ENCODE peak calls at places on chromosomes 7 and 10, in nine cellular contexts. A is left ventricle myocardium inferior; I is NT2/D1; V is psoas muscle; W is IMR-90; P is A549; G is SK-N-SH; S is HCT116; X is CD8-positive, alpha-beta memory T cell. B is an unnamed sample.

GRCh38 chr10:83862723-83863122 is 276.6 kb upstream of the GHITM start:
- DNase-seq in A (no peak), I (no peak), V (no peak), W (no peak), P (no peak), G (no peak), S (no peak), X (no peak), B (no peak)

GRCh38 chr10:22159180-22159579 is 58.6 kb downstream of the EBLN1 start:
- DNase-seq in A (no peak), I (no peak), V (no peak), W (no peak), P (no peak), G (no peak), S (no peak), X (no peak), B (no peak)

GRCh38 chr10:31467791-31468535 is 148.9 kb downstream of the ZEB1 start:
- DNase-seq in A (no peak), I (peak; percentile 42), V (peak; percentile 13), W (no peak), P (no peak), G (no peak), S (peak; percentile 57), X (no peak), B (no peak)

GRCh38 chr10:123890246-123890645 is 1.4 kb downstream of the CPXM2 start:
- DNase-seq in A (no peak), I (no peak), V (no peak), W (no peak), P (no peak), G (no peak), S (no peak), X (no peak), B (peak; percentile 45)

GRCh38 chr7:33781796-33782195 is 123.5 kb upstream of the BMPER start:
- DNase-seq in A (no peak), I (no peak), V (no peak), W (no peak), P (no peak), G (no peak), S (no peak), X (no peak), B (no peak)

GRCh38 chr7:111049971-111050680 is 40.8 kb upstream of the LRRN3 start:
- DNase-seq in A (no peak), I (no peak), V (no peak), W (no peak), P (no peak), G (no peak), S (no peak), X (no peak), B (no peak)

GRCh38 chr7:40474790-40475680 is 340.2 kb downstream of the SUGCT start:
- DNase-seq in A (no peak), I (no peak), V (no peak), W (no peak), P (no peak), G (no peak), S (no peak), X (no peak), B (no peak)

GRCh38 chr7:40437498-40437897 is 302.7 kb downstream of the SUGCT start:
- DNase-seq in A (no peak), I (no peak), V (no peak), W (peak; percentile 95), P (no peak), G (no peak), S (peak; percentile 21), X (no peak), B (no peak)

GRCh38 chr7:57256637-57257375 is 124.6 kb upstream of the ZNF479 start:
- DNase-seq in A (no peak), I (no peak), V (no peak), W (no peak), P (no peak), G (no peak), S (no peak), X (no peak), B (no peak)
- H3K9me3 ChIP-seq in A (peaks cover 71% of the 10 kb centered on the region), I (no peaks in the 10 kb centered on the region), V (no peaks in the 10 kb centered on the region), W (peaks cover 24% of the 10 kb centered on the region), P (peaks cover 5% of the 10 kb centered on the region), G (no peaks in the 10 kb centered on the region), S (no peaks in the 10 kb centered on the region), X (no peaks in the 10 kb centered on the region), B (peaks cover 10% of the 10 kb centered on the region)

GRCh38 chr7:57646901-57647246 is 196.9 kb downstream of the ZNF716 start:
- DNase-seq in A (no peak), I (no peak), V (no peak), W (no peak), P (no peak), G (peak; percentile 67), S (no peak), X (no peak), B (no peak)
- H3K9me3 ChIP-seq in A (peaks cover 20% of the 10 kb centered on the region), I (peaks cover 5% of the 10 kb centered on the region), V (no peaks in the 10 kb centered on the region), W (peaks cover 60% of the 10 kb centered on the region), P (no peaks in the 10 kb centered on the region), G (no peaks in the 10 kb centered on the region), S (no peaks in the 10 kb centered on the region), X (no peaks in the 10 kb centered on the region), B (peaks cover 8% of the 10 kb centered on the region)

GRCh38 chr7:9681284-9681683 is 1247.9 kb downstream of the NXPH1 start:
- DNase-seq in A (no peak), I (no peak), V (no peak), W (no peak), P (no peak), G (no peak), S (no peak), X (no peak), B (no peak)

GRCh38 chr7:9680713-9681112 is 1247.3 kb downstream of the NXPH1 start:
- DNase-seq in A (no peak), I (no peak), V (no peak), W (no peak), P (no peak), G (no peak), S (no peak), X (no peak), B (no peak)
- H3K9me3 ChIP-seq in A (peaks cover 16% of the 10 kb centered on the region), I (no peaks in the 10 kb centered on the region), V (no peaks in the 10 kb centered on the region), W (peaks cover 8% of the 10 kb centered on the region), P (peaks cover 4% of the 10 kb centered on the region), G (peaks cover 7% of the 10 kb centered on the region), S (peaks cover 6% of the 10 kb centered on the region), X (no peaks in the 10 kb centered on the region), B (no peaks in the 10 kb centered on the region)

GRCh38 chr7:63077841-63078240 is 920.8 kb upstream of the ZNF722 start:
- DNase-seq in A (no peak), I (no peak), V (no peak), W (no peak), P (no peak), G (no peak), S (no peak), X (no peak), B (no peak)
- H3K9me3 ChIP-seq in A (peaks cover 87% of the 10 kb centered on the region), I (peaks cover 7% of the 10 kb centered on the region), V (peaks cover 6% of the 10 kb centered on the region), W (peaks cover 42% of the 10 kb centered on the region), P (peaks cover 14% of the 10 kb centered on the region), G (peaks cover 9% of the 10 kb centered on the region), S (peaks cover 4% of the 10 kb centered on the region), X (no peaks in the 10 kb centered on the region), B (peaks cover 25% of the 10 kb centered on the region)

DNA sequence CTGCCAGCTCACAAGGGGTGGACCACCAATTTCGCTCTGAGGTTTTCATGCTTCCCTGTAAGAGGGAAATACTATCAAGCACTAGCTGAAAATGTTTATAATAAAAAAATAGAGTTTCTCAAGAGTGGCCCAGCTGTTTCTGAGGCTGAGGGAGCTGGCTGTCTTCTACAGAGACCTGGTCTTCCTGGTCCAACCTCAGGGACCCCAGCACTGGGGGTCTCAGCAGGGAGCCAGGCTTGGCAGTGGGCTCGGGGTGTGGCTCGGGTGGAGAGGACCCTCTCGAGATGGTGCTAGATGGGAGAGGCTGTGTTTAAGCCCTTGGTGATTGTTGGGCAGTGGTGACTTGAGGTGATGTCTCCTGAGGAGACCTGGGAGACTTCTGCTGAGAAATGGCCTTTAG is 87.3 kb upstream of the SHH start:
- DNase-seq in A (no peak), I (no peak), V (no peak), W (no peak), P (no peak), G (no peak), S (no peak), X (no peak), B (peak; percentile 65)
- H3K9me3 ChIP-seq in A (peaks cover 20% of the 10 kb centered on the region), I (peaks cover 8% of the 10 kb centered on the region), V (no peaks in the 10 kb centered on the region), W (peaks cover 26% of the 10 kb centered on the region), P (peaks cover 20% of the 10 kb centered on the region), G (peaks cover 2% of the 10 kb centered on the region), S (no peaks in the 10 kb centered on the region), X (no peaks in the 10 kb centered on the region), B (peaks cover 4% of the 10 kb centered on the region)

GRCh38 chr7:56447864-56448693 is 331.9 kb upstream of the NUPR2 start:
- DNase-seq in A (peak; percentile 26), I (no peak), V (peak; percentile 21), W (no peak), P (no peak), G (peak; percentile 81), S (no peak), X (no peak), B (no peak)
- H3K9me3 ChIP-seq in A (peaks cover 98% of the 10 kb centered on the region), I (peaks cover 31% of the 10 kb centered on the region), V (peaks cover 28% of the 10 kb centered on the region), W (peaks cover 22% of the 10 kb centered on the region), P (peaks cover 19% of the 10 kb centered on the region), G (no peaks in the 10 kb centered on the region), S (peaks cover 4% of the 10 kb centered on the region), X (no peaks in the 10 kb centered on the region), B (peaks cover 38% of the 10 kb centered on the region)

DNA sequence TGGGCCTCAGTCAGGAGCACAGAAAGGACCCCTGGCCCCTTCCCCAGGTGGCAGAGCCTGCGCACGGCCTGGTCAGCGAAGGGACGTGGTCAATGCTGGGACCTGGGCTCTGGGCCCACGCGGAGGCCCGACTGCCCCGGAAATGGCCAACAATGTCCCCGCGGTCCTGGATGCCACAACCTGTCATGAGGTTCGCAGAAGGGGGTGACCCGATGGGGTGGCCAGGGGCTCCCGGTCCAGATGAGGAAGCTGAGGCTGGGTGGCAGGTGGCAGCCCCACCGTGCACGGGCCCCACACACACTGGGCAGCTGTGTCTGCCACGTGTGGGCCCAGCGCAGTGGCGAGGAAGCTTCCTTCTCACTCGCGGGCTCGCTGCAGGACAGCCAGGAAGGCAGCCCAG is 49.4 kb downstream of the DPYSL4 start:
- DNase-seq in A (no peak), I (no peak), V (no peak), W (no peak), P (no peak), G (no peak), S (no peak), X (no peak), B (no peak)
- H3K9me3 ChIP-seq in A (no peaks in the 10 kb centered on the region), I (no peaks in the 10 kb centered on the region), V (no peaks in the 10 kb centered on the region), W (no peaks in the 10 kb centered on the region), P (no peaks in the 10 kb centered on the region), G (no peaks in the 10 kb centered on the region), S (no peaks in the 10 kb centered on the region), X (no peaks in the 10 kb centered on the region), B (no peaks in the 10 kb centered on the region)

GRCh38 chr7:157848508-157849340 is 511.9 kb downstream of the DNAJB6 start:
- DNase-seq in A (no peak), I (no peak), V (no peak), W (no peak), P (no peak), G (no peak), S (no peak), X (no peak), B (no peak)
- H3K9me3 ChIP-seq in A (no peaks in the 10 kb centered on the region), I (no peaks in the 10 kb centered on the region), V (no peaks in the 10 kb centered on the region), W (peaks cover 56% of the 10 kb centered on the region), P (no peaks in the 10 kb centered on the region), G (peaks cover 19% of the 10 kb centered on the region), S (no peaks in the 10 kb centered on the region), X (no peaks in the 10 kb centered on the region), B (no peaks in the 10 kb centered on the region)